ENCODE peak calls at places on chromosomes 6 and 20, in five cellular contexts. J is GM23248, P is pancreas, S is tibial artery, Q is K562. F is an unnamed sample. For H3K27me3, H3K9me3 and H3K4me1, the result is how much of the 10 kb centered on the place peaks cover.

GRCh38 chr6:37705239-37706051 is 7.8 kb upstream of the MDGA1 start:
- DNase-seq in Q (peak), P (no peak), J (peak), S (peak), F (peak)

GRCh38 chr6:157244780-157245179 is 78.5 kb downstream of the TMEM242 start:
- DNase-seq in Q (no peak), J (no peak), P (no peak), S (no peak), F (peak)

GRCh38 chr20:63293456-63293855 is 470 bp downstream of the COL20A1 start:
- DNase-seq in Q (no peak), S (no peak), P (peak), J (no peak), F (peak)

GRCh38 chr6:112118034-112118433 is 30.6 kb downstream of the FAM229B start:
- DNase-seq in J (no peak), Q (no peak), P (no peak), S (no peak), F (no peak)

GRCh38 chr6:113999284-113999683 is 28.3 kb upstream of the HDAC2 start:
- DNase-seq in J (no peak), Q (no peak), P (no peak), S (no peak), F (no peak)

GRCh38 chr20:17960927-17961599 is 7.5 kb downstream of the SNX5 start:
- DNase-seq in J (peak), P (no peak), S (no peak), Q (no peak), F (no peak)

GRCh38 chr6:37389857-37390256 is 36.1 kb downstream of the RNF8 start:
- DNase-seq in J (no peak), Q (no peak), P (no peak), S (no peak), F (no peak)

GRCh38 chr6:96837138-96837971 is at the start of gene GPR63:
- DNase-seq in Q (peak), S (peak), J (peak), P (peak), F (peak)

GRCh38 chr6:17505767-17506280 is 94.3 kb upstream of the FAM8A1 start:
- DNase-seq in J (peak), Q (no peak), P (no peak), S (no peak), F (no peak)

GRCh38 chr6:28769626-28770402 is 154.0 kb downstream of the TRIM27 start:
- DNase-seq in S (no peak), P (no peak), J (peak), Q (peak), F (no peak)
- H3K27me3 ChIP-seq in S (under half), P (half or more), J (half or more), Q (under half), F (under half)

DNA sequence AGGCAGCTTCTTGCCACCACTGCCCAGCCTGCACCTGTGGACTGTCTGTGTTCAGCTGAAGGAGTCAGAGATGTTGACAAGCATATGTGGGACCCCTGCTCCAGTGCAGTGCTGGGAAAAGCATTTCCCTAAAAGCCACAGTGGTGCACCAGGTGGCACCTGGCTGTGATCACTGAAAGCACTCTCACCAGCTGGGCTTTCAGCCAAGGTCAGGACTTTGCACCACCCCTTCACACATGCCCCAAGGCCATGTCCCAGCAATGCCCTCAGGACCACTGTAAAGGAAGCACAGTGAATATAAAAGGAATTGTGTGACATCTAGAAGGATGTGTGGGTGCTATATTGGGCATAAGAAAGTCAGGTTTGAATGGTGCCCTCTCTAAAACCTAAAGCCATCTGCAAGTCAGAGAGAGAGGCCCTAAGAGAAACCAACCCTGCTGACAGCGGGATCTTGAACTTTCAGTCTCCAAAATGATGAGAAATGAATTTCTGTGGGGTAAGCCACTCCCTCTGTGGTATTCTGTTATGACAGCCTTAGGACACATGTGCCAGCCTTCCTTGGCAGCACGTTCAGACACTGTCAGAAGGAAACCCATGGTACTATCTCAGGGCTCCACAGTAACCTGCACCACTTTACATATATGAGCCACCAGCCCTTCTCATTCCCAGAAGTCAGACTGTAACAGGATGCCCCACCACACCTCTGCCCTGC is 30.7 kb downstream of the CBLN4 start:
- DNase-seq in S (no peak), Q (no peak), P (peak), J (no peak), F (no peak)
- H3K9me3 ChIP-seq in S (under half), Q (under half), P (under half), J (under half), F (under half)

DNA sequence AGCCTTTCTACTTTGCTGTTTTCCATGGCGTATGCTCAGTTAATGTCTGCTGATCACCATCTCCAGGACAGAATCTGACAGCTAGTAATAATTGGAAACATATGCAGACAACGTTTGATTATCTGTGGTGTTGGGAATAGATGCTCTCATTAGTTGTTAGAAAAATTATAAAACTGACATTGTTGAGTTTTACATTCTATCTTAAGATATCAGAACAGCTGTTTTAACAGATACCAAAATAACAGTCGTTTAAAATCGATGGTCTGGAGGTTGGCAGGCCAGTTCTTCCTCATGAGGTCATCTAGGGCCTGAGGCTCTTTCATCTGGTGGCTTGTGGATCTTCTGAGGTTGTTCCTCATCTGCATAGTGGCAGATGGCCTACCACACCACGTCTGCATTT is 137.6 kb downstream of the AIG1 start:
- DNase-seq in J (no peak), S (no peak), Q (no peak), P (no peak), F (no peak)
- H3K4me1 ChIP-seq in J (under half), S (under half), Q (half or more), P (under half), F (under half)

DNA sequence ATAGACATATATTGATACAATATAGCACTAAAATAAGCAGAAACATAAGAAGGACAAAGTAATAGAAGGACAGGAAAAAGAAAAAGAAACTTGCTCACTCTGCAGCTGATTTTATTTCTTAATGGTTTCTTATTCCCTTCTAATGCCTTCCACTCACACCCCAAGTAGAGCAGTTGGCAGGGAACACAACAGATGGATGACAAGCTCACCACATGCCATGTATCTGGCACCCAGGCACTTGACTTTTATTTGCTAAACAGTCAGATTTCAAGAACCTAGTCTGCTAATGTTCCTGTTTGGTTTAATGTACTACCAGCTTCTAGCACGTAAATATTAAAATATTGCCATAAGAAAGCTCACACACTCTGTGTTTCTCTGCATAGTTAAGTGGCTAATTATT is 87.1 kb downstream of the COL19A1 start:
- DNase-seq in S (no peak), J (no peak), Q (no peak), P (no peak), F (no peak)
- H3K27me3 ChIP-seq in S (under half), J (under half), Q (under half), P (under half), F (under half)

GRCh38 chr20:49284818-49285217 is 7.0 kb upstream of the ZNFX1 start:
- DNase-seq in P (no peak), Q (no peak), J (no peak), S (no peak), F (no peak)

GRCh38 chr20:49285233-49285668 is 7.4 kb upstream of the ZNFX1 start:
- DNase-seq in Q (no peak), S (no peak), J (no peak), P (no peak), F (no peak)

GRCh38 chr20:49283176-49283702 is 5.4 kb upstream of the ZNFX1 start:
- DNase-seq in S (no peak), Q (peak), P (no peak), J (no peak), F (no peak)

GRCh38 chr20:49282584-49283171 is 4.8 kb upstream of the ZNFX1 start:
- DNase-seq in P (no peak), J (peak), S (no peak), Q (peak), F (no peak)

DNA sequence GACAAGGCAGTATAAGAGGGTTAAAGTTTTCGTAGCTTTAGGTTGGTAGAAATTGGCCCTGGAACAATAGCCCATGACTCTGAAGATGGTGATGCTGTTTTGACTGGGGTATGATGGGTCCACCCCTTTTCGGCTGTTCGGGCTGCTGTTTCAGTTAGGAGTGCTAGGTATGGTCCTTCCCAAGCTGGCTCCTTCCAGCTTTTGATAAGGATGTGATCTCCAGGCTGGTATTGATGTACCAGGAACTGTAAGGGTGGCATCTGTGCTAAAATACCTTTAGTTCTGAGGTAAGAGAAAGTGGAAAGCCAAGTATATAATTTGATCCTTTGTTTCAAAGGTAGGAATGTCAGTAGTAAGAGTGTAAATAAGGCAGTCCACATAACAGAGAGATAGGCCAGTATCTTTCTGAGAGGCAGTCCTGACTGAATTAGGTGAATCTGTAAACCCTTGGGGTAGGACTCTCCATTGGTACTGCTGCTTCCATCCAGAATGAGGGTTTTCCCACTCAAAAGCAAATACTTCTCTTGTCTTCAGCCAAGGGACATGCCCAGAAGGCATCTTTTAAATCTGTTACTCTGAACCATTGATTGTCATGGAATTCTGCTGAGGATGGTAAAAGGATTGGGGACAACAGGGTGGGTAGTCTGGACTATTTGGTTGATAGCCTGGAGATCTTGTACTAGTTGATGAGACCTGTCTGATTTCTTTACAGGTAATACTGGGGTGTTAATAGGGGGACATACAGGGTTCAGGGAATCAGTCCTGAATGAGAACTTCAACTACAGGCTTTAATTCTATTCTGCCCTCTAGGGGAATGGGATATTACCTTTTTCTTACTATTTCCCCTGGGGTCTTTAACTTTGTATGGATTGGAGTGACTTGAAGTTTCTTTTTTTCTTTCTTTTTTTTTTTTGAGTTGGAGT is 6.1 kb upstream of the ZNFX1 start:
- DNase-seq in P (no peak), S (no peak), J (peak), Q (peak), F (no peak)
- H3K9me3 ChIP-seq in P (under half), S (under half), J (under half), Q (under half), F (under half)

DNA sequence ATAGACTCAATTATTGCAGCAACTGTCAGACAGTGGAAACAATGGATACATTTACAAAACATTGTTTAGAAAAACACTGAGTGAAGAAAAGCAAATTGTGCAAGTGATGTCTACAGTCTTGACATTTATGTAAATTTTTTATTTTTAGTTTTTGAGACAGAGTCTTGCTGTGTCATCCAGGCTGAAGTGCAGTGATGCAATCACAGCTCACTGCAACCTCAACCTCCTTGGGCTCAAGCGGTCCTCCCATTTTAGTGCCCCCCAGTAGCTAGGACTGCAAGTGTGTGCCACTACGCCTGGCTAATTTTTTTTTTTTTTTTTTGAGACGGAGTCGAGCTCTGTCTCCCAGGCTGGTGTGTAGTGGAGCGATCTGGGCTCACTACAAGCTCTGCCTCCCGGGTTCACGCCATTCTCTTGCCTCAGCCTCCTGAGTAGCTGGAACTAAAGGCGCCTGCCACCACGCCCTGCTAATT is 9.7 kb downstream of the CNBD2 start:
- DNase-seq in Q (no peak), S (no peak), P (no peak), J (peak), F (no peak)
- H3K4me1 ChIP-seq in Q (under half), S (under half), P (under half), J (under half), F (under half)

DNA sequence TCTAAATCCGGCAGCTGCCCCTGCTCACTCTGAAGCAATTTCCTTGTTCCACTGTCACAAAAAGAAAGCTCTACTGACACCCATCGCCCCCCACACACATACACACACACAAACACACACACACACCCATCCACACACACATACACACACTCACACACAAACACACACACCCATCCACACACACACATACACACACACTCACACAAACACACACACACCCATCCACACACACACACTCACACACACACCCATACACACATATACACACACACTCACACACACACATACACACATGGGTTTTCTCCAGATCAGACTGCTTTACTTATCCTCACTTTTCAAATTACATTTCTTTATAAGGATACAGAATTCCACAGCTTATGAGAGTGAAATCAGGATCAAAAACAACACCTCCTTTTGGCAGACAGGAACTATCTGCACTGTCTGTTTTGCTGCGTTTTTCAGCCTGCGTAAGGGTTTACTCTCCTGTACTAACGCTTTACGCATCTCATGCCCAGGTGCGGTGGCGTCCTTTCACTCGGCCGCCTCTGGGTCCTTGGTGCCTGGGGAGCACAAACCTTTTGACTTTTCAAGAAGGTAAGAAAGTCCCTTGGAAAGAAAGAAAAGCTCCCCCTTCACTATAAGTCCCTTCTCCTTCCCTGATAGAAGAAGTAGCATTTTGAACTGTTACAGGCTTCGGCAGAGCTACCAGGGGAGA is 8.0 kb downstream of the DACT2 start:
- DNase-seq in P (no peak), Q (no peak), S (no peak), J (no peak), F (no peak)
- H3K27me3 ChIP-seq in P (under half), Q (under half), S (under half), J (under half), F (under half)

GRCh38 chr20:58531063-58531462 is 15.9 kb upstream of the APCDD1L start:
- DNase-seq in S (no peak), J (no peak), Q (no peak), P (no peak), F (no peak)
- H3K9me3 ChIP-seq in S (under half), J (under half), Q (under half), P (under half), F (under half)

GRCh38 chr20:54161008-54161820 is 12.6 kb downstream of the CYP24A1 start:
- DNase-seq in Q (no peak), J (no peak), P (no peak), S (no peak), F (no peak)

GRCh38 chr20:54156981-54157835 is 16.6 kb downstream of the CYP24A1 start:
- DNase-seq in S (no peak), P (no peak), J (no peak), Q (no peak), F (no peak)

GRCh38 chr20:54160269-54161007 is 13.3 kb downstream of the CYP24A1 start:
- DNase-seq in P (no peak), J (no peak), Q (no peak), S (no peak), F (no peak)

GRCh38 chr20:54158226-54158625 is 15.6 kb downstream of the CYP24A1 start:
- DNase-seq in Q (no peak), J (no peak), S (no peak), P (no peak), F (no peak)

GRCh38 chr20:54158856-54159418 is 14.8 kb downstream of the CYP24A1 start:
- DNase-seq in P (no peak), Q (no peak), S (no peak), J (no peak), F (no peak)
- H3K4me1 ChIP-seq in P (under half), Q (under half), S (under half), J (under half), F (under half)